ENCODE peak calls at places on chromosomes 6 and 20, in four cellular contexts. E is Kasumi-1, G is GM19239, C is stromal cell of bone marrow. J is an unnamed sample.

GRCh38 chr6:132937466-132937906 is 123.1 kb downstream of the RPS12 start:
- DNase-seq in E (peak), G (no peak), C (no peak), J (no peak)

GRCh38 chr6:83429857-83430605 is 820 bp downstream of the ME1 start:
- DNase-seq in E (no peak), G (no peak), C (no peak), J (no peak)

GRCh38 chr6:166541876-166542579 is 44.5 kb downstream of the RAMACL start:
- DNase-seq in E (no peak), G (peak), C (no peak), J (no peak)

GRCh38 chr20:21424846-21425245 is 27.5 kb upstream of the NKX2-4 start:
- DNase-seq in E (no peak), G (no peak), C (no peak), J (no peak)

GRCh38 chr6:158518196-158519127 is 41.4 kb upstream of the TMEM181 start:
- DNase-seq in E (peak), G (peak), C (peak), J (peak)

GRCh38 chr6:167504412-167504961 is 179.6 kb downstream of the TTLL2 start:
- DNase-seq in E (no peak), G (no peak), C (no peak), J (no peak)

GRCh38 chr6:20182926-20183521 is 29.2 kb downstream of the MBOAT1 start:
- DNase-seq in E (no peak), G (no peak), C (no peak), J (no peak)

GRCh38 chr20:30922129-30922528 is 335.3 kb upstream of the DEFB115 start:
- DNase-seq in E (no peak), G (no peak), C (no peak), J (no peak)

GRCh38 chr6:389622-390021 is 1.9 kb upstream of the IRF4 start:
- DNase-seq in E (no peak), G (no peak), C (no peak), J (no peak)

GRCh38 chr6:106128981-106129761 is 43.0 kb downstream of the PRDM1 start:
- DNase-seq in E (no peak), G (no peak), C (peak), J (no peak)

GRCh38 chr6:37029249-37029959 is 23.9 kb downstream of the FGD2 start:
- DNase-seq in E (peak), G (no peak), C (peak), J (peak)

GRCh38 chr6:30044630-30045029 is 16.4 kb upstream of the POLR1H start:
- DNase-seq in E (no peak), G (no peak), C (no peak), J (no peak)

J was measured in GF-D8.